ENCODE peak calls at places on chromosomes 3 and 15, in seven cellular contexts. One of them, this sample, is unnamed.

GRCh38 chr3:52343946-52344600 is 28.0 kb downstream of the DNAH1 start:
- DNase-seq in cardiac fibroblast: no peak
- DNase-seq in fibroblast of the aortic adventitia: no peak
- DNase-seq in GM12865: no peak
- DNase-seq in mesothelial cell of epicardium: no peak
- DNase-seq in WERI-Rb-1: no peak
- DNase-seq in glutamatergic neuron: no peak
- DNase-seq in this sample: no peak

GRCh38 chr3:178479860-178480259 is 56.4 kb upstream of the KCNMB2 start:
- DNase-seq in cardiac fibroblast: no peak
- DNase-seq in fibroblast of the aortic adventitia: no peak
- DNase-seq in GM12865: peak
- DNase-seq in mesothelial cell of epicardium: no peak
- DNase-seq in WERI-Rb-1: no peak
- DNase-seq in glutamatergic neuron: no peak
- DNase-seq in this sample: no peak

GRCh38 chr3:155744091-155744625 is 713 bp downstream of the PLCH1 start:
- DNase-seq in cardiac fibroblast: peak
- DNase-seq in fibroblast of the aortic adventitia: peak
- DNase-seq in GM12865: peak
- DNase-seq in mesothelial cell of epicardium: peak
- DNase-seq in WERI-Rb-1: peak
- DNase-seq in glutamatergic neuron: peak
- DNase-seq in this sample: peak

GRCh38 chr3:89713196-89713595 is 605.8 kb downstream of the EPHA3 start:
- DNase-seq in cardiac fibroblast: no peak
- DNase-seq in fibroblast of the aortic adventitia: no peak
- DNase-seq in GM12865: no peak
- DNase-seq in mesothelial cell of epicardium: no peak
- DNase-seq in WERI-Rb-1: no peak
- DNase-seq in glutamatergic neuron: no peak
- DNase-seq in this sample: no peak

GRCh38 chr3:117059054-117059989 is 349.7 kb downstream of the TUSC7 start:
- DNase-seq in cardiac fibroblast: peak
- DNase-seq in fibroblast of the aortic adventitia: peak
- DNase-seq in GM12865: peak
- DNase-seq in mesothelial cell of epicardium: no peak
- DNase-seq in WERI-Rb-1: no peak
- DNase-seq in glutamatergic neuron: no peak
- DNase-seq in this sample: peak

GRCh38 chr3:11784962-11785361 is 61.7 kb downstream of the TAMM41 start:
- DNase-seq in cardiac fibroblast: no peak
- DNase-seq in fibroblast of the aortic adventitia: no peak
- DNase-seq in GM12865: peak
- DNase-seq in mesothelial cell of epicardium: no peak
- DNase-seq in WERI-Rb-1: no peak
- DNase-seq in glutamatergic neuron: no peak
- DNase-seq in this sample: no peak

GRCh38 chr15:43292375-43293078 is 25.8 kb upstream of the TGM5 start:
- DNase-seq in cardiac fibroblast: no peak
- DNase-seq in fibroblast of the aortic adventitia: peak
- DNase-seq in GM12865: no peak
- DNase-seq in mesothelial cell of epicardium: no peak
- DNase-seq in WERI-Rb-1: no peak
- DNase-seq in glutamatergic neuron: no peak
- DNase-seq in this sample: no peak

GRCh38 chr3:12959838-12960378 is 113.3 kb downstream of the IQSEC1 start:
- DNase-seq in cardiac fibroblast: no peak
- DNase-seq in fibroblast of the aortic adventitia: no peak
- DNase-seq in GM12865: no peak
- DNase-seq in mesothelial cell of epicardium: no peak
- DNase-seq in WERI-Rb-1: no peak
- DNase-seq in glutamatergic neuron: no peak
- DNase-seq in this sample: no peak

GRCh38 chr15:95284933-95285401 is 1045.5 kb upstream of the NR2F2 start:
- DNase-seq in cardiac fibroblast: peak
- DNase-seq in fibroblast of the aortic adventitia: peak
- DNase-seq in GM12865: peak
- DNase-seq in mesothelial cell of epicardium: no peak
- DNase-seq in WERI-Rb-1: no peak
- DNase-seq in glutamatergic neuron: no peak
- DNase-seq in this sample: no peak

GRCh38 chr3:42996633-42997075 is 17.5 kb downstream of the GASK1A start:
- DNase-seq in cardiac fibroblast: no peak
- DNase-seq in fibroblast of the aortic adventitia: no peak
- DNase-seq in GM12865: no peak
- DNase-seq in mesothelial cell of epicardium: no peak
- DNase-seq in WERI-Rb-1: no peak
- DNase-seq in glutamatergic neuron: no peak
- DNase-seq in this sample: no peak

GRCh38 chr3:181176610-181177009 is 187.1 kb upstream of the DNAJC19 start:
- DNase-seq in cardiac fibroblast: peak
- DNase-seq in fibroblast of the aortic adventitia: peak
- DNase-seq in GM12865: peak
- DNase-seq in mesothelial cell of epicardium: peak
- DNase-seq in WERI-Rb-1: peak
- DNase-seq in glutamatergic neuron: peak
- DNase-seq in this sample: peak

GRCh38 chr3:143124683-143125520 is 5.3 kb downstream of the CHST2 start:
- DNase-seq in cardiac fibroblast: peak
- DNase-seq in fibroblast of the aortic adventitia: no peak
- DNase-seq in GM12865: no peak
- DNase-seq in mesothelial cell of epicardium: no peak
- DNase-seq in WERI-Rb-1: no peak
- DNase-seq in glutamatergic neuron: no peak
- DNase-seq in this sample: no peak

DNA sequence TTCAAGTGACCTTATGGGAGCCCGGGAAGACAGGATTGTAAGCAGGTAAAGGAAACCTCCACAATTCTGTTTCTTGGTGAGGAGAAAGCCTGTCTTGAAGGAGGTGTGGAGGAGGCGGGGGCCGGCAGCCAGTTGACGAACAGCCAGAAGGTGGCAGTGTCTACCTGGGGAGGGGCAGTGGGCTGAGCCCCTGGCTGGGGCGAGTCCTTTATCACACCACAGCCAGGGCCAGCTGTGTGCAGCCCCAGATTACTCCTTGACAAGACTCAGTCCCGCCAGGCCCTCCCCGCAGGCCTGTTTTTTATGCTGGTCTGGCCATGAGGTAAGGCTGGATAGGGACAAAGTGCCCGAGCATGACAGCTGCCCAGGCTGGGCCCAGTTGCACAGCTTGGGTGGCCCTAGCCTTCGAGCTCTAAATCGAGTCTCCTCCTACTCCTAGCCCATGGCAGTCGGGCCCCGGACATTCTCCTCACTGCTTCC is 40.9 kb upstream of the IDH2 start:
- DNase-seq in cardiac fibroblast: peak
- DNase-seq in fibroblast of the aortic adventitia: no peak
- DNase-seq in GM12865: peak
- DNase-seq in mesothelial cell of epicardium: no peak
- DNase-seq in WERI-Rb-1: peak
- DNase-seq in glutamatergic neuron: peak
- DNase-seq in this sample: peak
- TF ChIP-seq CTCF in cardiac fibroblast: peak
- TF ChIP-seq CTCF in fibroblast of the aortic adventitia: peak
- TF ChIP-seq CTCF in GM12865: peak
- TF ChIP-seq CTCF in mesothelial cell of epicardium: peak
- TF ChIP-seq CTCF in WERI-Rb-1: peak
- TF ChIP-seq CTCF in glutamatergic neuron: peak
- TF ChIP-seq CTCF in this sample: peak

GRCh38 chr15:66046751-66047150 is 177.5 kb downstream of the RAB11A start:
- DNase-seq in cardiac fibroblast: no peak
- DNase-seq in fibroblast of the aortic adventitia: no peak
- DNase-seq in GM12865: peak
- DNase-seq in mesothelial cell of epicardium: no peak
- DNase-seq in WERI-Rb-1: peak
- DNase-seq in glutamatergic neuron: no peak
- DNase-seq in this sample: no peak
- TF ChIP-seq CTCF in cardiac fibroblast: no peak
- TF ChIP-seq CTCF in fibroblast of the aortic adventitia: no peak
- TF ChIP-seq CTCF in GM12865: peak
- TF ChIP-seq CTCF in mesothelial cell of epicardium: no peak
- TF ChIP-seq CTCF in WERI-Rb-1: peak
- TF ChIP-seq CTCF in glutamatergic neuron: no peak
- TF ChIP-seq CTCF in this sample: peak

GRCh38 chr3:113103588-113103987 is 107.8 kb upstream of the BOC start:
- DNase-seq in cardiac fibroblast: no peak
- DNase-seq in fibroblast of the aortic adventitia: no peak
- DNase-seq in GM12865: no peak
- DNase-seq in mesothelial cell of epicardium: no peak
- DNase-seq in WERI-Rb-1: no peak
- DNase-seq in glutamatergic neuron: no peak
- DNase-seq in this sample: no peak
- TF ChIP-seq CTCF in cardiac fibroblast: no peak
- TF ChIP-seq CTCF in fibroblast of the aortic adventitia: no peak
- TF ChIP-seq CTCF in GM12865: no peak
- TF ChIP-seq CTCF in mesothelial cell of epicardium: no peak
- TF ChIP-seq CTCF in WERI-Rb-1: no peak
- TF ChIP-seq CTCF in glutamatergic neuron: no peak
- TF ChIP-seq CTCF in this sample: no peak

GRCh38 chr15:52112203-52112750 is 298 bp downstream of the BCL2L10 start:
- DNase-seq in cardiac fibroblast: no peak
- DNase-seq in fibroblast of the aortic adventitia: no peak
- DNase-seq in GM12865: peak
- DNase-seq in mesothelial cell of epicardium: no peak
- DNase-seq in WERI-Rb-1: no peak
- DNase-seq in glutamatergic neuron: peak
- DNase-seq in this sample: no peak
- TF ChIP-seq CTCF in cardiac fibroblast: no peak
- TF ChIP-seq CTCF in fibroblast of the aortic adventitia: peak
- TF ChIP-seq CTCF in GM12865: no peak
- TF ChIP-seq CTCF in mesothelial cell of epicardium: no peak
- TF ChIP-seq CTCF in WERI-Rb-1: no peak
- TF ChIP-seq CTCF in glutamatergic neuron: no peak
- TF ChIP-seq CTCF in this sample: no peak

DNA sequence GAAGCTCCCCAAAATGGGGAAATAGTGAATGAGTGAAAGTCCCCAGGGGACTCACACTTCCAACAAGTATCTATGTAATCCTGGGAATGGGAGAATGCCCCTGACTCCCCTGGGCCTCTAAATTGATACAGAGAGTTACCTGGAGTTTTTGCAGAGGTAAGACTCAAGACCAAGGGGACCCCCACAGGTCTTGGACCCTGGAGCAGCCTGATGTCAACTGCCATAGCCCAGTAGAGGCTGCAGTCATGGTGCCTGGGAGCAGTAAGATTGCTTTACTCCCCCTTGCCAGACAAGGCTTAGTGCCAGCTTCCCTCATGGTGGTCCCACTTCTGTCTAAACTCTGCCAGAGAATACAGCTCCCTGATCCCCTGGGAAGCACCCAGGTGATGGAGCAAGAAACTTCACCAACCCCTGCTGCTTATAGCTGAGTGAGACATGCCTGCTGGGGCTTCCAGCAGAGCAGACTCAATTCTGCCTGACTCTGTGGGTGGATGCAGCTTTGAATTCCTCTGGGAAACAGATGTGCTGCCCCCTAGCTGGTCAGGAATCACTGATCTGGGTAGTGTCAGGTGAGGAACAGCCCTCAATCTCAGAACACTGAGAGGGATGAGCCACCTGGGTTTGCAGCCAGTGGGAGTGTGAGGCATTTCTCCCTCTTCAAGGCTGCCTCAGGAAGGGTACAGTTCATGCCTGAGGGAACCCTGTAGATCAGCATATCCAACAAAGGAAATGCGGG is 485.9 kb downstream of the NSUN3 start:
- DNase-seq in cardiac fibroblast: no peak
- DNase-seq in fibroblast of the aortic adventitia: no peak
- DNase-seq in GM12865: no peak
- DNase-seq in mesothelial cell of epicardium: no peak
- DNase-seq in WERI-Rb-1: no peak
- DNase-seq in glutamatergic neuron: no peak
- DNase-seq in this sample: no peak
- TF ChIP-seq CTCF in cardiac fibroblast: no peak
- TF ChIP-seq CTCF in fibroblast of the aortic adventitia: no peak
- TF ChIP-seq CTCF in GM12865: no peak
- TF ChIP-seq CTCF in mesothelial cell of epicardium: no peak
- TF ChIP-seq CTCF in WERI-Rb-1: no peak
- TF ChIP-seq CTCF in glutamatergic neuron: no peak
- TF ChIP-seq CTCF in this sample: no peak

DNA sequence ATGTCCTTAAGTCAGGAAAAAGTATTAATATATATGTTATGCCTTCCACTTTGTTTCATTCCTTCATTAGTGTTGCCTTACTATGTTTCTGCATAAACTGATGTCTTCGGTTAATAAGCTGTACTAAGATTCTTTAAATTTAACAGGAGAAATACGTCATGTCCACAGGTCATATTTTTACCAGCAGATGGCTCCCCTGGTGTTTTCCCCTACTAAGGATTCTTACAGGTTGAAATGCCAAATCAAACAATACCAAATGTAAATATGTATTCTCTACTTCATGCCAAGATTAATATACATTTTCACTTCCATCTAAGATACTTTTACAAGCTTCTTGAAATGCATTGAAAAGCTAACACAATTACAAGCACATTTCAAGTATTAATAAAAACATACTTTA is 1602.1 kb downstream of the SI start:
- DNase-seq in cardiac fibroblast: peak
- DNase-seq in fibroblast of the aortic adventitia: no peak
- DNase-seq in GM12865: no peak
- DNase-seq in mesothelial cell of epicardium: no peak
- DNase-seq in WERI-Rb-1: no peak
- DNase-seq in glutamatergic neuron: no peak
- DNase-seq in this sample: no peak
- TF ChIP-seq CTCF in cardiac fibroblast: no peak
- TF ChIP-seq CTCF in fibroblast of the aortic adventitia: no peak
- TF ChIP-seq CTCF in GM12865: no peak
- TF ChIP-seq CTCF in mesothelial cell of epicardium: no peak
- TF ChIP-seq CTCF in WERI-Rb-1: no peak
- TF ChIP-seq CTCF in glutamatergic neuron: no peak
- TF ChIP-seq CTCF in this sample: no peak

This sample was measured in nephron progenitor cell.